ENCODE peak calls at places on chromosome 6, in six cellular contexts. One of them, this sample, is unnamed. For H3K27me3 and H3K4me1, the result is how much of the 10 kb centered on the place peaks cover.

GRCh38 chr6:94501546-94501945 is 1075.8 kb upstream of the MANEA start:
- DNase-seq in CD8-positive, alpha-beta T cell: no peak
- DNase-seq in HCT116: no peak
- DNase-seq in GM23338: no peak
- DNase-seq in neuronal stem cell: no peak
- DNase-seq in heart left ventricle: no peak
- DNase-seq in this sample: no peak

GRCh38 chr6:132483779-132484679 is 28.9 kb downstream of the STX7 start:
- DNase-seq in CD8-positive, alpha-beta T cell: peak
- DNase-seq in HCT116: peak
- DNase-seq in GM23338: peak
- DNase-seq in neuronal stem cell: peak
- DNase-seq in heart left ventricle: no peak
- DNase-seq in this sample: peak

GRCh38 chr6:111722220-111722731 is 116.6 kb upstream of the TRAF3IP2 start:
- DNase-seq in CD8-positive, alpha-beta T cell: no peak
- DNase-seq in HCT116: no peak
- DNase-seq in GM23338: no peak
- DNase-seq in neuronal stem cell: no peak
- DNase-seq in heart left ventricle: no peak
- DNase-seq in this sample: no peak

GRCh38 chr6:116278853-116279231 is 888 bp downstream of the TSPYL1 start:
- DNase-seq in CD8-positive, alpha-beta T cell: no peak
- DNase-seq in HCT116: no peak
- DNase-seq in GM23338: peak
- DNase-seq in neuronal stem cell: no peak
- DNase-seq in heart left ventricle: peak
- DNase-seq in this sample: no peak

GRCh38 chr6:39517763-39518162 is 195.3 kb upstream of the KCNK16 start:
- DNase-seq in CD8-positive, alpha-beta T cell: no peak
- DNase-seq in HCT116: no peak
- DNase-seq in GM23338: no peak
- DNase-seq in neuronal stem cell: no peak
- DNase-seq in heart left ventricle: no peak
- DNase-seq in this sample: no peak

GRCh38 chr6:29263001-29263400 is 38.5 kb upstream of the OR14J1 start:
- DNase-seq in CD8-positive, alpha-beta T cell: no peak
- DNase-seq in HCT116: no peak
- DNase-seq in GM23338: no peak
- DNase-seq in neuronal stem cell: no peak
- DNase-seq in heart left ventricle: no peak
- DNase-seq in this sample: no peak

GRCh38 chr6:41736800-41737555 is 1.6 kb upstream of the TFEB start:
- DNase-seq in CD8-positive, alpha-beta T cell: no peak
- DNase-seq in HCT116: no peak
- DNase-seq in GM23338: no peak
- DNase-seq in neuronal stem cell: no peak
- DNase-seq in heart left ventricle: no peak
- DNase-seq in this sample: no peak

GRCh38 chr6:45698046-45698445 is 317.6 kb downstream of the CLIC5 start:
- DNase-seq in CD8-positive, alpha-beta T cell: no peak
- DNase-seq in HCT116: no peak
- DNase-seq in GM23338: no peak
- DNase-seq in neuronal stem cell: no peak
- DNase-seq in heart left ventricle: no peak
- DNase-seq in this sample: no peak

GRCh38 chr6:161353208-161353613 is 79.3 kb upstream of the AGPAT4 start:
- DNase-seq in CD8-positive, alpha-beta T cell: no peak
- DNase-seq in HCT116: peak
- DNase-seq in GM23338: peak
- DNase-seq in neuronal stem cell: no peak
- DNase-seq in heart left ventricle: no peak
- DNase-seq in this sample: no peak

GRCh38 chr6:134636221-134636830 is 313.6 kb downstream of the ALDH8A1 start:
- DNase-seq in CD8-positive, alpha-beta T cell: no peak
- DNase-seq in HCT116: no peak
- DNase-seq in GM23338: no peak
- DNase-seq in neuronal stem cell: no peak
- DNase-seq in heart left ventricle: no peak
- DNase-seq in this sample: no peak

GRCh38 chr6:142735182-142735581 is 209.8 kb downstream of the HIVEP2 start:
- DNase-seq in CD8-positive, alpha-beta T cell: no peak
- DNase-seq in HCT116: no peak
- DNase-seq in GM23338: no peak
- DNase-seq in neuronal stem cell: no peak
- DNase-seq in heart left ventricle: no peak
- DNase-seq in this sample: no peak

GRCh38 chr6:137637161-137637560 is 143.0 kb upstream of the OLIG3 start:
- DNase-seq in CD8-positive, alpha-beta T cell: no peak
- DNase-seq in HCT116: no peak
- DNase-seq in GM23338: no peak
- DNase-seq in neuronal stem cell: no peak
- DNase-seq in heart left ventricle: no peak
- DNase-seq in this sample: no peak

GRCh38 chr6:112181130-112181529 is 73.2 kb downstream of the LAMA4 start:
- DNase-seq in CD8-positive, alpha-beta T cell: no peak
- DNase-seq in HCT116: no peak
- DNase-seq in GM23338: no peak
- DNase-seq in neuronal stem cell: no peak
- DNase-seq in heart left ventricle: no peak
- DNase-seq in this sample: no peak

GRCh38 chr6:93295631-93296030 is 123.7 kb downstream of the EPHA7 start:
- DNase-seq in CD8-positive, alpha-beta T cell: no peak
- DNase-seq in HCT116: no peak
- DNase-seq in GM23338: no peak
- DNase-seq in neuronal stem cell: no peak
- DNase-seq in heart left ventricle: no peak
- DNase-seq in this sample: no peak

GRCh38 chr6:126030045-126030444 is 43.7 kb downstream of the TRMT11 start:
- DNase-seq in CD8-positive, alpha-beta T cell: no peak
- DNase-seq in HCT116: no peak
- DNase-seq in GM23338: no peak
- DNase-seq in neuronal stem cell: no peak
- DNase-seq in heart left ventricle: no peak
- DNase-seq in this sample: no peak

GRCh38 chr6:1630771-1631217 is 21.1 kb downstream of the FOXC1 start:
- DNase-seq in CD8-positive, alpha-beta T cell: no peak
- DNase-seq in HCT116: peak
- DNase-seq in GM23338: no peak
- DNase-seq in neuronal stem cell: no peak
- DNase-seq in heart left ventricle: no peak
- DNase-seq in this sample: no peak

GRCh38 chr6:1627884-1628550 is 18.3 kb downstream of the FOXC1 start:
- DNase-seq in CD8-positive, alpha-beta T cell: no peak
- DNase-seq in HCT116: no peak
- DNase-seq in GM23338: no peak
- DNase-seq in neuronal stem cell: no peak
- DNase-seq in heart left ventricle: no peak
- DNase-seq in this sample: no peak

GRCh38 chr6:1630212-1630770 is 20.6 kb downstream of the FOXC1 start:
- DNase-seq in CD8-positive, alpha-beta T cell: no peak
- DNase-seq in HCT116: no peak
- DNase-seq in GM23338: no peak
- DNase-seq in neuronal stem cell: no peak
- DNase-seq in heart left ventricle: no peak
- DNase-seq in this sample: no peak

GRCh38 chr6:1631251-1631650 is 21.5 kb downstream of the FOXC1 start:
- DNase-seq in CD8-positive, alpha-beta T cell: no peak
- DNase-seq in HCT116: peak
- DNase-seq in GM23338: no peak
- DNase-seq in neuronal stem cell: no peak
- DNase-seq in heart left ventricle: no peak
- DNase-seq in this sample: no peak

GRCh38 chr6:1629316-1629715 is 19.6 kb downstream of the FOXC1 start:
- DNase-seq in CD8-positive, alpha-beta T cell: no peak
- DNase-seq in HCT116: no peak
- DNase-seq in GM23338: no peak
- DNase-seq in neuronal stem cell: no peak
- DNase-seq in heart left ventricle: no peak
- DNase-seq in this sample: no peak
- H3K27me3 ChIP-seq in CD8-positive, alpha-beta T cell: under half
- H3K27me3 ChIP-seq in HCT116: under half
- H3K27me3 ChIP-seq in GM23338: half or more
- H3K27me3 ChIP-seq in neuronal stem cell: under half
- H3K27me3 ChIP-seq in heart left ventricle: under half
- H3K27me3 ChIP-seq in this sample: under half

DNA sequence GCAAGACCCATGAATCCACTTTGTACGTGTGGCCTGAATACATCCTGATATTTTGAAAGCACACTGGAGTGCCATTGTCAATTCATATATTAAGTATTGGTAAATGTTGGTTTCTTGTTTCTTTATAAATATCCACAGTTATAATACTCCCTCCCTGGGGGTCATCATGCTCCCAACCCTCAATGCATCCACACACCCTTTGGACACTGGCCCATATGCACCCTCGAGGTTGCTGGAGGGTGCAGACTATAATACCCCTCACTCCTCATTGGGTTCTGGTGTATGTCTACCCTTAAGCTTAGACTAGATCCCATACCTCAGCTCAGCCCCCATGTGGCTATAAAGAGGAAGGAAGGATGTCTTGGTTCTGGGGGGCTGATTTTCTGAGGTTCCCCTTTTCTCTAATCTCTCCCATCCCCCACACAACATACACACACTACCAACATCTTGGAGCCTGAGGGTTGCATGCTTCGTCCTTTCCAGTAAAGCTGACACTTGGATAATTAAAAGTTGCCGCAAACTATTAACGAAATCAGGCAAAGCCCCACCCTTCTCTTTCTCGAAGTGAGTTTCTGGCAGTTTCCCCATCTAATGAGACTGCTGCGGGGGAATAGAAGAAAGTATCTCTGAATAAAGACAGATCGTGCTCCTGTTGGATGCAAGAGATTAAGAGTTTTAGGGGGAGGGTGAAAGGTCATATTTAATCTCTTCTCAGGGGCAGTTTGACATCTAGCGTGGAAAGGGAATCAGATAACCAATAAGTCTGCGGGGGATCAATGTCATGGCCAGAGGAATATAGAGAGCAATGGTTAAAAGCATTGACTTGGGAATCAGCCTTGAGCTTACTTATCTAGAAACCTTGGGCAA is 7.4 kb downstream of the PIM1 start:
- DNase-seq in CD8-positive, alpha-beta T cell: no peak
- DNase-seq in HCT116: no peak
- DNase-seq in GM23338: peak
- DNase-seq in neuronal stem cell: no peak
- DNase-seq in heart left ventricle: no peak
- DNase-seq in this sample: no peak
- H3K4me1 ChIP-seq in CD8-positive, alpha-beta T cell: half or more
- H3K4me1 ChIP-seq in HCT116: under half
- H3K4me1 ChIP-seq in GM23338: under half
- H3K4me1 ChIP-seq in neuronal stem cell: under half
- H3K4me1 ChIP-seq in heart left ventricle: under half
- H3K4me1 ChIP-seq in this sample: half or more

GRCh38 chr6:32462609-32463008 is 22.9 kb downstream of the HLA-DRA start:
- DNase-seq in CD8-positive, alpha-beta T cell: no peak
- DNase-seq in HCT116: no peak
- DNase-seq in GM23338: peak
- DNase-seq in neuronal stem cell: no peak
- DNase-seq in heart left ventricle: no peak
- DNase-seq in this sample: no peak

GRCh38 chr6:32457054-32457453 is 17.4 kb downstream of the HLA-DRA start:
- DNase-seq in CD8-positive, alpha-beta T cell: no peak
- DNase-seq in HCT116: no peak
- DNase-seq in GM23338: no peak
- DNase-seq in neuronal stem cell: no peak
- DNase-seq in heart left ventricle: no peak
- DNase-seq in this sample: no peak

GRCh38 chr6:32460528-32460927 is 20.8 kb downstream of the HLA-DRA start:
- DNase-seq in CD8-positive, alpha-beta T cell: no peak
- DNase-seq in HCT116: no peak
- DNase-seq in GM23338: peak
- DNase-seq in neuronal stem cell: no peak
- DNase-seq in heart left ventricle: no peak
- DNase-seq in this sample: no peak

GRCh38 chr6:32459781-32460424 is 20.2 kb downstream of the HLA-DRA start:
- DNase-seq in CD8-positive, alpha-beta T cell: no peak
- DNase-seq in HCT116: no peak
- DNase-seq in GM23338: no peak
- DNase-seq in neuronal stem cell: no peak
- DNase-seq in heart left ventricle: no peak
- DNase-seq in this sample: no peak

GRCh38 chr6:32461493-32461892 is 21.8 kb downstream of the HLA-DRA start:
- DNase-seq in CD8-positive, alpha-beta T cell: no peak
- DNase-seq in HCT116: no peak
- DNase-seq in GM23338: no peak
- DNase-seq in neuronal stem cell: no peak
- DNase-seq in heart left ventricle: no peak
- DNase-seq in this sample: no peak
- H3K27me3 ChIP-seq in CD8-positive, alpha-beta T cell: under half
- H3K27me3 ChIP-seq in HCT116: under half
- H3K27me3 ChIP-seq in GM23338: under half
- H3K27me3 ChIP-seq in neuronal stem cell: under half
- H3K27me3 ChIP-seq in heart left ventricle: under half
- H3K27me3 ChIP-seq in this sample: under half

GRCh38 chr6:33622456-33623431 is 1.6 kb downstream of the ITPR3 start:
- DNase-seq in CD8-positive, alpha-beta T cell: no peak
- DNase-seq in HCT116: no peak
- DNase-seq in GM23338: no peak
- DNase-seq in neuronal stem cell: no peak
- DNase-seq in heart left ventricle: no peak
- DNase-seq in this sample: no peak
- H3K4me1 ChIP-seq in CD8-positive, alpha-beta T cell: under half
- H3K4me1 ChIP-seq in HCT116: under half
- H3K4me1 ChIP-seq in GM23338: under half
- H3K4me1 ChIP-seq in neuronal stem cell: under half
- H3K4me1 ChIP-seq in heart left ventricle: under half
- H3K4me1 ChIP-seq in this sample: under half

GRCh38 chr6:127539292-127539691 is 20.2 kb upstream of the MTCL3 start:
- DNase-seq in CD8-positive, alpha-beta T cell: no peak
- DNase-seq in HCT116: no peak
- DNase-seq in GM23338: no peak
- DNase-seq in neuronal stem cell: no peak
- DNase-seq in heart left ventricle: no peak
- DNase-seq in this sample: peak
- H3K27me3 ChIP-seq in CD8-positive, alpha-beta T cell: under half
- H3K27me3 ChIP-seq in HCT116: under half
- H3K27me3 ChIP-seq in GM23338: under half
- H3K27me3 ChIP-seq in neuronal stem cell: under half
- H3K27me3 ChIP-seq in heart left ventricle: under half
- H3K27me3 ChIP-seq in this sample: under half

This sample was measured in CD8-positive, alpha-beta memory T cell.